ENCODE peak calls at places on chromosomes 6 and 20, in seven cellular contexts. One of them, this sample, is unnamed.
A peak's percentile ranks its signal among the peaks of the same experiment; 100 is the strongest.

GRCh38 chr6:37806213-37806612 is 13.3 kb upstream of the ZFAND3 start:
- DNase-seq in lower leg skin: no peak
- DNase-seq in HCT116: no peak
- DNase-seq in AG10803: no peak
- DNase-seq in lower lobe of right lung: no peak
- DNase-seq in WERI-Rb-1: no peak
- DNase-seq in PC-3: no peak
- DNase-seq in this sample: no peak

GRCh38 chr6:16413399-16413798 is 175.0 kb downstream of the GMPR start:
- DNase-seq in lower lobe of right lung: no peak
- DNase-seq in WERI-Rb-1: no peak
- DNase-seq in AG10803: no peak
- DNase-seq in lower leg skin: no peak
- DNase-seq in HCT116: no peak
- DNase-seq in PC-3: no peak
- DNase-seq in this sample: no peak

GRCh38 chr6:96450082-96450759 is 71.4 kb upstream of the UFL1 start:
- DNase-seq in WERI-Rb-1: no peak
- DNase-seq in lower lobe of right lung: peak; percentile 55
- DNase-seq in PC-3: peak; percentile 52
- DNase-seq in AG10803: no peak
- DNase-seq in HCT116: no peak
- DNase-seq in lower leg skin: no peak
- DNase-seq in this sample: peak; percentile 10

GRCh38 chr20:41848180-41848579 is 230.0 kb upstream of the CHD6 start:
- DNase-seq in AG10803: no peak
- DNase-seq in lower leg skin: no peak
- DNase-seq in lower lobe of right lung: no peak
- DNase-seq in HCT116: no peak
- DNase-seq in PC-3: peak; percentile 26
- DNase-seq in WERI-Rb-1: no peak
- DNase-seq in this sample: no peak

GRCh38 chr6:72720464-72720863 is 98.6 kb downstream of the KCNQ5 start:
- DNase-seq in HCT116: no peak
- DNase-seq in lower leg skin: no peak
- DNase-seq in WERI-Rb-1: no peak
- DNase-seq in lower lobe of right lung: no peak
- DNase-seq in PC-3: peak; percentile 10
- DNase-seq in AG10803: peak; percentile 30
- DNase-seq in this sample: no peak

GRCh38 chr6:38170666-38171065 is 351.1 kb downstream of the ZFAND3 start:
- DNase-seq in lower lobe of right lung: peak; percentile 10
- DNase-seq in PC-3: no peak
- DNase-seq in AG10803: no peak
- DNase-seq in WERI-Rb-1: no peak
- DNase-seq in lower leg skin: no peak
- DNase-seq in HCT116: no peak
- DNase-seq in this sample: no peak

GRCh38 chr6:141463237-141463977 is 669.3 kb upstream of the GJE1 start:
- DNase-seq in WERI-Rb-1: no peak
- DNase-seq in lower lobe of right lung: no peak
- DNase-seq in AG10803: peak; percentile 53
- DNase-seq in lower leg skin: no peak
- DNase-seq in PC-3: peak; percentile 10
- DNase-seq in HCT116: no peak
- DNase-seq in this sample: peak; percentile 58

GRCh38 chr20:25344634-25345033 is 46.0 kb downstream of the ABHD12 start:
- DNase-seq in lower leg skin: no peak
- DNase-seq in lower lobe of right lung: no peak
- DNase-seq in WERI-Rb-1: no peak
- DNase-seq in HCT116: no peak
- DNase-seq in AG10803: no peak
- DNase-seq in PC-3: no peak
- DNase-seq in this sample: no peak

GRCh38 chr6:32622545-32623401 is 14.4 kb upstream of the HLA-DQA1 start:
- DNase-seq in PC-3: peak; percentile 18
- DNase-seq in AG10803: peak; percentile 22
- DNase-seq in HCT116: no peak
- DNase-seq in lower leg skin: no peak
- DNase-seq in lower lobe of right lung: peak; percentile 37
- DNase-seq in WERI-Rb-1: peak; percentile 66
- DNase-seq in this sample: no peak

GRCh38 chr20:50085146-50085480 is 27.8 kb downstream of the UBE2V1 start:
- DNase-seq in PC-3: no peak
- DNase-seq in AG10803: no peak
- DNase-seq in lower leg skin: no peak
- DNase-seq in HCT116: no peak
- DNase-seq in WERI-Rb-1: no peak
- DNase-seq in lower lobe of right lung: no peak
- DNase-seq in this sample: no peak

GRCh38 chr6:43705996-43706395 is 18.4 kb upstream of the MRPS18A start:
- DNase-seq in PC-3: no peak
- DNase-seq in lower lobe of right lung: no peak
- DNase-seq in HCT116: no peak
- DNase-seq in lower leg skin: no peak
- DNase-seq in WERI-Rb-1: no peak
- DNase-seq in AG10803: peak; percentile 12
- DNase-seq in this sample: no peak

GRCh38 chr6:54366647-54367327 is 58.5 kb downstream of the TINAG start:
- DNase-seq in WERI-Rb-1: no peak
- DNase-seq in AG10803: no peak
- DNase-seq in HCT116: peak; percentile 28
- DNase-seq in lower leg skin: no peak
- DNase-seq in lower lobe of right lung: no peak
- DNase-seq in PC-3: peak; percentile 95
- DNase-seq in this sample: peak; percentile 1

GRCh38 chr6:7062445-7063162 is 45.2 kb upstream of the RREB1 start:
- DNase-seq in HCT116: no peak
- DNase-seq in AG10803: no peak
- DNase-seq in lower lobe of right lung: peak; percentile 55
- DNase-seq in lower leg skin: no peak
- DNase-seq in WERI-Rb-1: no peak
- DNase-seq in PC-3: no peak
- DNase-seq in this sample: no peak

DNA sequence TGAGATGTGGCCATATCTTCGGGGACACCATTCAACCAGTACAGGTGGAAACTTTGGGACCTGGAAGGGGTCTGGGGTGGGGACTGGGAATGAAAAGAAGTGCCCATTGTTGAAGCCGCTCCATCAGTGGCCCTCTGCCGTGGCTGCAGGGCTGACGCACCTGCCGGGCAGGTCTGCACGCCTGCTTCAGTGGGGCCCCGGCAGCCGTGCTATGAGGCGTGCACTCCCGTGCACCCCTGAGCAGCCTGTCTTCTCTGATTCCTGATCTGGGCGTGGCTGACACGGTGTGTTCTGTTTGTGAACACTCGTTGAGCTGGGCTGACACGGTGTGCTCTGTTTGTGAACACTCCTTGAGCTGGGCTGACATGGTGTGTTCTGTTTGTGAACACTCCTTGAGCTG is 155.9 kb downstream of the TAF4 start:
- DNase-seq in PC-3: no peak
- DNase-seq in WERI-Rb-1: no peak
- DNase-seq in lower leg skin: no peak
- DNase-seq in lower lobe of right lung: no peak
- DNase-seq in HCT116: no peak
- DNase-seq in AG10803: no peak
- DNase-seq in this sample: no peak
- H3K4me3 ChIP-seq in PC-3: no peak overlapping the region
- H3K4me3 ChIP-seq in WERI-Rb-1: no peak overlapping the region
- H3K4me3 ChIP-seq in lower leg skin: no peak overlapping the region
- H3K4me3 ChIP-seq in lower lobe of right lung: no peak overlapping the region
- H3K4me3 ChIP-seq in HCT116: no peak overlapping the region
- H3K4me3 ChIP-seq in AG10803: no peak overlapping the region
- H3K4me3 ChIP-seq in this sample: no peak overlapping the region

DNA sequence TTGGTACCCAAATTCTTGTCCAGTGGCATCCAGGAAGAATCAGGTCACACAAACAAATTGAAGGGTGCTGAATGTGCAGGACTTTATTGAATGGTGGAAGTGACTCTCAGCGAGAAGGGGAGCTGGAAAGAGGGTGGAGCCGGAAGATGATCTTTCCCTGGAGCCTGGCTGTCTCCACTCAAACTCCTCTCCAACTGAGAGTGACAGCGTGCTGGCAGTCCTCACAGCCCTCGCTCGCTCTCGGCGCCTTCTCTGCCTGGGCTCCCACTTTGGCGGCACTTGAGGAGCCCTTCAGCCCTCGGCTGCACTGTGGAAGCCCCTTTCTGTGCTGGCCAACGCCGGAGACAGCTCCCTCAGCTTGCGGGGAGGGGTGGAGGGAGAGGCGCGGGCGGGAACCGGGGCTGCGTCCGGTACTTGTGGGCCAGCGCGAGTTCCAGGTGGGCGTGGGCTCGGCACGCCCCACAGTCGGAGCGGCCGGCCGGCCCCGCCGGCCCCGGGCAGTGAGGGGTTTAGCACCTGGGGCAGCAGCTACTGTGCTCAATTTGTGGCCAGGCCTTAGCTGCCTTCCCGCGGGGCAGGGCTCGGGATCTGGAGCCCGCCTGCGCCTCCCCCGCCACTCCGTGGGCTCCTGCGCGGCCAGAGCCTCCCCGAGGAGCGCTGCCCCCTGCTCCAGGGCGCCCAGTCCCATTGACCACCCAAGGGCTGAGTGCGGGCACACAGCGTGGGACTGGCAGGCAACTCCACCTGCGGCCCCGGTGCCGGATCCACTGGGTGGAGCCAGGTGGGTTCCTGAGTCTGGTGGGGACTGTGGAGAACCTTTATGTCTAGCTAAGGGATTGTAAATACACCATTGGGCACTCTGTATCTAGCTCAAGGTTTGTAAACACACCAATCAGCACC is 26.7 kb upstream of the MBOAT1 start:
- DNase-seq in lower leg skin: no peak
- DNase-seq in PC-3: no peak
- DNase-seq in WERI-Rb-1: no peak
- DNase-seq in HCT116: no peak
- DNase-seq in AG10803: no peak
- DNase-seq in lower lobe of right lung: no peak
- DNase-seq in this sample: no peak
- H3K4me3 ChIP-seq in lower leg skin: no peak overlapping the region
- H3K4me3 ChIP-seq in PC-3: no peak overlapping the region
- H3K4me3 ChIP-seq in WERI-Rb-1: no peak overlapping the region
- H3K4me3 ChIP-seq in HCT116: no peak overlapping the region
- H3K4me3 ChIP-seq in AG10803: no peak overlapping the region
- H3K4me3 ChIP-seq in lower lobe of right lung: no peak overlapping the region
- H3K4me3 ChIP-seq in this sample: no peak overlapping the region

GRCh38 chr6:30356519-30356918 is 11.6 kb downstream of the RPP21 start:
- DNase-seq in WERI-Rb-1: no peak
- DNase-seq in AG10803: no peak
- DNase-seq in PC-3: no peak
- DNase-seq in HCT116: no peak
- DNase-seq in lower lobe of right lung: no peak
- DNase-seq in lower leg skin: no peak
- DNase-seq in this sample: no peak

GRCh38 chr6:30359276-30359675 is 14.3 kb downstream of the RPP21 start:
- DNase-seq in lower lobe of right lung: no peak
- DNase-seq in AG10803: no peak
- DNase-seq in WERI-Rb-1: peak; percentile 76
- DNase-seq in HCT116: no peak
- DNase-seq in lower leg skin: no peak
- DNase-seq in PC-3: no peak
- DNase-seq in this sample: no peak

GRCh38 chr6:30360139-30360538 is 15.2 kb downstream of the RPP21 start:
- DNase-seq in WERI-Rb-1: peak; percentile 88
- DNase-seq in PC-3: no peak
- DNase-seq in lower leg skin: no peak
- DNase-seq in AG10803: no peak
- DNase-seq in lower lobe of right lung: no peak
- DNase-seq in HCT116: no peak
- DNase-seq in this sample: no peak

GRCh38 chr6:30358340-30358679 is 13.4 kb downstream of the RPP21 start:
- DNase-seq in lower leg skin: no peak
- DNase-seq in AG10803: no peak
- DNase-seq in PC-3: peak; percentile 26
- DNase-seq in WERI-Rb-1: no peak
- DNase-seq in lower lobe of right lung: no peak
- DNase-seq in HCT116: no peak
- DNase-seq in this sample: no peak

GRCh38 chr6:30357678-30358339 is 12.9 kb downstream of the RPP21 start:
- DNase-seq in HCT116: peak; percentile 71
- DNase-seq in lower leg skin: no peak
- DNase-seq in WERI-Rb-1: peak; percentile 82
- DNase-seq in PC-3: peak; percentile 77
- DNase-seq in lower lobe of right lung: no peak
- DNase-seq in AG10803: peak; percentile 71
- DNase-seq in this sample: peak; percentile 37
- H3K4me3 ChIP-seq in HCT116: no peak overlapping the region
- H3K4me3 ChIP-seq in lower leg skin: no peak overlapping the region
- H3K4me3 ChIP-seq in WERI-Rb-1: no peak overlapping the region
- H3K4me3 ChIP-seq in PC-3: peak overlapping the region; percentile 66
- H3K4me3 ChIP-seq in lower lobe of right lung: peak overlapping the region; percentile 33
- H3K4me3 ChIP-seq in AG10803: peak overlapping the region; percentile 57
- H3K4me3 ChIP-seq in this sample: no peak overlapping the region

GRCh38 chr20:40685349-40685748 is 3.7 kb downstream of the MAFB start:
- DNase-seq in AG10803: no peak
- DNase-seq in WERI-Rb-1: no peak
- DNase-seq in lower lobe of right lung: no peak
- DNase-seq in HCT116: no peak
- DNase-seq in lower leg skin: no peak
- DNase-seq in PC-3: no peak
- DNase-seq in this sample: no peak

GRCh38 chr20:40683894-40684268 is 5.2 kb downstream of the MAFB start:
- DNase-seq in HCT116: no peak
- DNase-seq in PC-3: no peak
- DNase-seq in lower lobe of right lung: no peak
- DNase-seq in lower leg skin: no peak
- DNase-seq in AG10803: no peak
- DNase-seq in WERI-Rb-1: no peak
- DNase-seq in this sample: no peak

GRCh38 chr20:40681684-40682083 is 7.4 kb downstream of the MAFB start:
- DNase-seq in PC-3: no peak
- DNase-seq in AG10803: no peak
- DNase-seq in HCT116: no peak
- DNase-seq in lower lobe of right lung: no peak
- DNase-seq in WERI-Rb-1: no peak
- DNase-seq in lower leg skin: no peak
- DNase-seq in this sample: no peak

GRCh38 chr20:40682104-40683045 is 6.7 kb downstream of the MAFB start:
- DNase-seq in PC-3: no peak
- DNase-seq in AG10803: peak; percentile 40
- DNase-seq in lower lobe of right lung: peak; percentile 74
- DNase-seq in HCT116: no peak
- DNase-seq in lower leg skin: no peak
- DNase-seq in WERI-Rb-1: no peak
- DNase-seq in this sample: no peak

DNA sequence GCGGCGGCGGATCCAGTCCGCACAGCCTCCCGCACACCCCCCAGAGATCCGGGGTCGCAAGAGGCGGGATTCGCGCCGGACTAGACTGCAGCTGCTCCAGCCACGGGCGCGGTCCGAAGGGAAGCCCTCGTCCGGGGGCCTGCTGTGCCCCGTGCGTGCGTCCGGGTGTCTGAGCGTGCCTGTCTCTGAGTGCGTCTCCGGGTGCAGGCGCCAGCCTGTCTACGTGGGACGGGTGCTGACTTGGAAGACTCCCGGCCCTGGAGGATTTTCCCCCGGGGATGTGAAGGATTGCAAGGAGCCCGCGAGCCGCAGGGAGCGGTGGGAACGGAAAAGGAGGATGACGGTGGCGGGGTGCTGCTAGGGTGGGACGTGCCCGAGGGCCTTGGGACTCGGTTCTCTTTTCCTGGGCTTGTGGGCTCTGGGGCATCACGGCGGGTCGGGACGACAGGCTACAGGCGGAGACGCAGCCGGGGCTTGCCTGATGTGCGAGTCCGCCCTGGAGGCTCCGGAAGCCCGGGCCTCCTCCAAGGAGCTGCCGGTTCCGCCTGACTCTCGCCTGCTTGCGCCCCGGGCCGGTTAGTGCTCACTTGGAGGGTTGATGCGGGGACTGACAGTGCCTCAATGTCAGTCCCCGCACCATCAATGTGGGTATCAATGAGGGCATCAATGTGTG is 5.7 kb downstream of the MAFB start:
- DNase-seq in PC-3: no peak
- DNase-seq in AG10803: peak; percentile 47
- DNase-seq in HCT116: no peak
- DNase-seq in WERI-Rb-1: no peak
- DNase-seq in lower leg skin: peak; percentile 59
- DNase-seq in lower lobe of right lung: peak; percentile 69
- DNase-seq in this sample: no peak
- H3K4me3 ChIP-seq in PC-3: no peak overlapping the region
- H3K4me3 ChIP-seq in AG10803: peak overlapping the region; percentile 49
- H3K4me3 ChIP-seq in HCT116: no peak overlapping the region
- H3K4me3 ChIP-seq in WERI-Rb-1: no peak overlapping the region
- H3K4me3 ChIP-seq in lower leg skin: no peak overlapping the region
- H3K4me3 ChIP-seq in lower lobe of right lung: peak overlapping the region; percentile 79
- H3K4me3 ChIP-seq in this sample: no peak overlapping the region